ENCODE peak calls at places on chromosomes 13 and 19, in nine cellular contexts. One of them, this sample, is unnamed.

GRCh38 chr13:86725105-86725504 is 925.9 kb upstream of the SLITRK6 start:
- DNase-seq in foreskin fibroblast: no peak
- DNase-seq in AG04450: no peak
- DNase-seq in Calu3: no peak
- DNase-seq in GM12865: no peak
- DNase-seq in esophagus squamous epithelium: no peak
- DNase-seq in fibroblast of mammary gland: no peak
- DNase-seq in endodermal cell: peak
- DNase-seq in AG09319: no peak
- DNase-seq in this sample: no peak

GRCh38 chr19:916645-917322 is 349 bp upstream of the KISS1R start:
- DNase-seq in esophagus squamous epithelium: no peak
- DNase-seq in foreskin fibroblast: no peak
- DNase-seq in Calu3: no peak
- DNase-seq in AG04450: no peak
- DNase-seq in fibroblast of mammary gland: no peak
- DNase-seq in endodermal cell: peak
- DNase-seq in AG09319: no peak
- DNase-seq in GM12865: no peak
- DNase-seq in this sample: no peak

GRCh38 chr19:41321600-41322270 is 11.8 kb downstream of the CCDC97 start:
- DNase-seq in AG04450: no peak
- DNase-seq in endodermal cell: peak
- DNase-seq in fibroblast of mammary gland: peak
- DNase-seq in Calu3: peak
- DNase-seq in foreskin fibroblast: peak
- DNase-seq in GM12865: peak
- DNase-seq in AG09319: peak
- DNase-seq in esophagus squamous epithelium: no peak
- DNase-seq in this sample: no peak

GRCh38 chr13:23985846-23986245 is 88.5 kb upstream of the C1QTNF9B start:
- DNase-seq in AG09319: no peak
- DNase-seq in esophagus squamous epithelium: no peak
- DNase-seq in GM12865: no peak
- DNase-seq in AG04450: no peak
- DNase-seq in foreskin fibroblast: no peak
- DNase-seq in fibroblast of mammary gland: no peak
- DNase-seq in endodermal cell: no peak
- DNase-seq in Calu3: no peak
- DNase-seq in this sample: no peak

GRCh38 chr13:33109319-33109718 is 93.1 kb downstream of the KL start:
- DNase-seq in esophagus squamous epithelium: no peak
- DNase-seq in AG04450: no peak
- DNase-seq in GM12865: peak
- DNase-seq in foreskin fibroblast: peak
- DNase-seq in Calu3: no peak
- DNase-seq in endodermal cell: no peak
- DNase-seq in fibroblast of mammary gland: peak
- DNase-seq in AG09319: no peak
- DNase-seq in this sample: no peak

GRCh38 chr13:66171821-66172220 is 1058.3 kb downstream of the PCDH9 start:
- DNase-seq in esophagus squamous epithelium: no peak
- DNase-seq in endodermal cell: no peak
- DNase-seq in Calu3: no peak
- DNase-seq in GM12865: no peak
- DNase-seq in foreskin fibroblast: no peak
- DNase-seq in AG04450: no peak
- DNase-seq in fibroblast of mammary gland: no peak
- DNase-seq in AG09319: no peak
- DNase-seq in this sample: no peak

GRCh38 chr19:35869327-35870123 is 1.2 kb downstream of the APLP1 start:
- DNase-seq in endodermal cell: peak
- DNase-seq in GM12865: peak
- DNase-seq in fibroblast of mammary gland: peak
- DNase-seq in foreskin fibroblast: peak
- DNase-seq in Calu3: peak
- DNase-seq in esophagus squamous epithelium: no peak
- DNase-seq in AG09319: no peak
- DNase-seq in AG04450: no peak
- DNase-seq in this sample: no peak

GRCh38 chr13:77874406-77874805 is 44.2 kb downstream of the EDNRB start:
- DNase-seq in fibroblast of mammary gland: peak
- DNase-seq in AG09319: no peak
- DNase-seq in foreskin fibroblast: peak
- DNase-seq in esophagus squamous epithelium: no peak
- DNase-seq in endodermal cell: no peak
- DNase-seq in GM12865: no peak
- DNase-seq in AG04450: peak
- DNase-seq in Calu3: no peak
- DNase-seq in this sample: no peak

GRCh38 chr13:43058318-43058674 is 34.9 kb downstream of the DNAJC15 start:
- DNase-seq in AG09319: peak
- DNase-seq in GM12865: no peak
- DNase-seq in esophagus squamous epithelium: no peak
- DNase-seq in foreskin fibroblast: peak
- DNase-seq in Calu3: peak
- DNase-seq in endodermal cell: peak
- DNase-seq in AG04450: no peak
- DNase-seq in fibroblast of mammary gland: peak
- DNase-seq in this sample: no peak

GRCh38 chr19:11674067-11674492 is 64.7 kb downstream of the ZNF823 start:
- DNase-seq in endodermal cell: no peak
- DNase-seq in Calu3: no peak
- DNase-seq in AG09319: no peak
- DNase-seq in foreskin fibroblast: no peak
- DNase-seq in esophagus squamous epithelium: no peak
- DNase-seq in fibroblast of mammary gland: no peak
- DNase-seq in GM12865: no peak
- DNase-seq in AG04450: no peak
- DNase-seq in this sample: no peak

GRCh38 chr13:44899967-44900366 is 89.3 kb downstream of the NUFIP1 start:
- DNase-seq in Calu3: no peak
- DNase-seq in endodermal cell: no peak
- DNase-seq in fibroblast of mammary gland: no peak
- DNase-seq in AG09319: no peak
- DNase-seq in GM12865: no peak
- DNase-seq in AG04450: no peak
- DNase-seq in foreskin fibroblast: no peak
- DNase-seq in esophagus squamous epithelium: no peak
- DNase-seq in this sample: no peak

GRCh38 chr13:98050041-98050466 is 92.8 kb upstream of the FARP1 start:
- DNase-seq in endodermal cell: no peak
- DNase-seq in AG09319: no peak
- DNase-seq in fibroblast of mammary gland: peak
- DNase-seq in esophagus squamous epithelium: no peak
- DNase-seq in Calu3: peak
- DNase-seq in foreskin fibroblast: peak
- DNase-seq in GM12865: no peak
- DNase-seq in AG04450: no peak
- DNase-seq in this sample: no peak

GRCh38 chr13:101202590-101202989 is 213.7 kb downstream of the NALCN start:
- DNase-seq in endodermal cell: peak
- DNase-seq in fibroblast of mammary gland: no peak
- DNase-seq in AG04450: no peak
- DNase-seq in foreskin fibroblast: no peak
- DNase-seq in Calu3: no peak
- DNase-seq in esophagus squamous epithelium: no peak
- DNase-seq in GM12865: no peak
- DNase-seq in AG09319: no peak
- DNase-seq in this sample: no peak

GRCh38 chr13:43766766-43767165 is 20.0 kb downstream of the ENOX1 start:
- DNase-seq in AG09319: no peak
- DNase-seq in endodermal cell: no peak
- DNase-seq in foreskin fibroblast: no peak
- DNase-seq in AG04450: no peak
- DNase-seq in esophagus squamous epithelium: no peak
- DNase-seq in GM12865: no peak
- DNase-seq in Calu3: no peak
- DNase-seq in fibroblast of mammary gland: no peak
- DNase-seq in this sample: no peak

GRCh38 chr19:33460221-33460908 is 61.2 kb downstream of the PEPD start:
- DNase-seq in AG09319: no peak
- DNase-seq in esophagus squamous epithelium: no peak
- DNase-seq in Calu3: no peak
- DNase-seq in foreskin fibroblast: no peak
- DNase-seq in fibroblast of mammary gland: no peak
- DNase-seq in endodermal cell: peak
- DNase-seq in GM12865: no peak
- DNase-seq in AG04450: no peak
- DNase-seq in this sample: no peak

GRCh38 chr13:113404366-113404722 is 40.4 kb upstream of the GRTP1 start:
- DNase-seq in GM12865: no peak
- DNase-seq in endodermal cell: peak
- DNase-seq in AG09319: no peak
- DNase-seq in foreskin fibroblast: no peak
- DNase-seq in fibroblast of mammary gland: no peak
- DNase-seq in Calu3: no peak
- DNase-seq in esophagus squamous epithelium: no peak
- DNase-seq in AG04450: no peak
- DNase-seq in this sample: no peak

GRCh38 chr13:113403255-113404104 is 39.5 kb upstream of the GRTP1 start:
- DNase-seq in esophagus squamous epithelium: no peak
- DNase-seq in Calu3: no peak
- DNase-seq in GM12865: no peak
- DNase-seq in fibroblast of mammary gland: no peak
- DNase-seq in endodermal cell: peak
- DNase-seq in foreskin fibroblast: no peak
- DNase-seq in AG09319: no peak
- DNase-seq in AG04450: no peak
- DNase-seq in this sample: no peak

GRCh38 chr13:113401452-113402415 is 37.8 kb upstream of the GRTP1 start:
- DNase-seq in GM12865: no peak
- DNase-seq in foreskin fibroblast: no peak
- DNase-seq in endodermal cell: peak
- DNase-seq in esophagus squamous epithelium: no peak
- DNase-seq in AG04450: no peak
- DNase-seq in Calu3: no peak
- DNase-seq in AG09319: no peak
- DNase-seq in fibroblast of mammary gland: no peak
- DNase-seq in this sample: no peak

GRCh38 chr13:113400621-113401451 is 36.9 kb upstream of the GRTP1 start:
- DNase-seq in fibroblast of mammary gland: no peak
- DNase-seq in GM12865: no peak
- DNase-seq in AG09319: no peak
- DNase-seq in esophagus squamous epithelium: no peak
- DNase-seq in foreskin fibroblast: peak
- DNase-seq in endodermal cell: no peak
- DNase-seq in Calu3: no peak
- DNase-seq in AG04450: no peak
- DNase-seq in this sample: no peak

DNA sequence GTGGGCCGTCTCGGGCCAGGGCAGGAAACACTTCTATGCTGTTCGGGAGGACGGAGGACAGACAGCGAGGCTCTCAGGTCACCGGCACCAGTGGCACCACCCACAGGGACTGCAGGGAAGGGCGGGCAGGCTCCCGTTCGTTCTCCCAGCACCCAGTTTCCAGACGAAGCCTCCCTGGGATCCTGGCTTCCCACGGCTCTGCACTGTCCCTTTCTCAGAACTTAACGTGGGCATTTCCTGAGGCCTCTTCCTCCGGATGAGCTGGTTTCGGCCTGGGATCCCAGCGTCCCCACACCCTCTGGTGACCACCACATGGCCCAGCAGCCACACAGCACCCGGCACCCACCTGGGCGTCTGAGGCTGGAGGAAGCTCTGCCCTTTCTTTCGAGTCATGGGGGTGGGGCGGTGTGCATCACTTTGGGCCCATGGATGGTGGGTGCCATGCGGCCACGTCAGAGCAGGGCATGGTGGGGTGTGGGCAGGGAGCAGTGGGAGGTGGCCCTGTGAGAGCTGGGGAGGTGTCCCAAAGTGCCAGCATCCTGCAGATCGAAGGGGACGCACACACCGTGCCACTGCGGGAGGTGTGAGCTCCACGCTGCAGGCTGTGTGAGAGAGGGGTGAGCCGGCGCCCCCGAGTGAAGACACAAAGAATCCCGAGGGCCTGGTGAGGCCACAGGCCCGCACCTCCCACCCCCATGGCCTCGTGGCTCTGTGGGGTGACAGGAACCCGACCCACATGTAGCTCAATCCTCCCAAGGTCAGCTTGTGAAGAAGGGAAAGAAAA is 38.7 kb upstream of the GRTP1 start:
- DNase-seq in GM12865: no peak
- DNase-seq in esophagus squamous epithelium: no peak
- DNase-seq in foreskin fibroblast: no peak
- DNase-seq in fibroblast of mammary gland: no peak
- DNase-seq in endodermal cell: peak
- DNase-seq in AG09319: no peak
- DNase-seq in Calu3: no peak
- DNase-seq in AG04450: no peak
- DNase-seq in this sample: no peak
- TF ChIP-seq CTCF in GM12865: no peak
- TF ChIP-seq CTCF in esophagus squamous epithelium: no peak
- TF ChIP-seq CTCF in foreskin fibroblast: no peak
- TF ChIP-seq CTCF in fibroblast of mammary gland: no peak
- TF ChIP-seq CTCF in endodermal cell: peak
- TF ChIP-seq CTCF in AG09319: no peak
- TF ChIP-seq CTCF in Calu3: no peak
- TF ChIP-seq CTCF in AG04450: no peak
- TF ChIP-seq CTCF in this sample: no peak

DNA sequence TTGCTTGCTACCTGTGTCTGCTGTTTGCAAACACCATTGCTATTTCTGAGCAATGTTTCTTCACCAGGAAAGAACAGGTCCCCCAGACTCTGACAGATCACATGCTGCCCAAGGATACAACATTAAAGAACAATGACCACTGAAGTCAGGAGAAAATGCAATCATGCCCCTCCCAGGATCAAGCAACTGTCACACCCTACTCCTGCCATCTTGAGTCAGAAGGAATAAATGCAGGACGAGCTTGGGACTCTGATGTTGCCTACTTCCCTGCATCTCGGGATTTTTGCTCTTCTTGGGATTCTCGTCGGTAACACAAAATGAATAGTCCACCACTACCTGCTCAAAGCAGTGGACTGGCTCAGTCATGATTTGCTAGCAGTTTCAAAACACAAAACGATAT is 490.6 kb downstream of the COG6 start:
- DNase-seq in foreskin fibroblast: no peak
- DNase-seq in fibroblast of mammary gland: no peak
- DNase-seq in AG09319: no peak
- DNase-seq in AG04450: no peak
- DNase-seq in Calu3: no peak
- DNase-seq in GM12865: no peak
- DNase-seq in endodermal cell: peak
- DNase-seq in esophagus squamous epithelium: no peak
- DNase-seq in this sample: no peak
- TF ChIP-seq CTCF in foreskin fibroblast: no peak
- TF ChIP-seq CTCF in fibroblast of mammary gland: no peak
- TF ChIP-seq CTCF in AG09319: no peak
- TF ChIP-seq CTCF in AG04450: no peak
- TF ChIP-seq CTCF in Calu3: no peak
- TF ChIP-seq CTCF in GM12865: no peak
- TF ChIP-seq CTCF in endodermal cell: peak
- TF ChIP-seq CTCF in esophagus squamous epithelium: no peak
- TF ChIP-seq CTCF in this sample: peak

GRCh38 chr19:13133241-13133870 is 15.3 kb downstream of the NACC1 start:
- DNase-seq in esophagus squamous epithelium: no peak
- DNase-seq in GM12865: no peak
- DNase-seq in AG04450: no peak
- DNase-seq in fibroblast of mammary gland: no peak
- DNase-seq in Calu3: no peak
- DNase-seq in endodermal cell: no peak
- DNase-seq in AG09319: no peak
- DNase-seq in foreskin fibroblast: no peak
- DNase-seq in this sample: no peak
- TF ChIP-seq CTCF in esophagus squamous epithelium: no peak
- TF ChIP-seq CTCF in GM12865: no peak
- TF ChIP-seq CTCF in AG04450: no peak
- TF ChIP-seq CTCF in fibroblast of mammary gland: no peak
- TF ChIP-seq CTCF in Calu3: no peak
- TF ChIP-seq CTCF in endodermal cell: no peak
- TF ChIP-seq CTCF in AG09319: no peak
- TF ChIP-seq CTCF in foreskin fibroblast: no peak
- TF ChIP-seq CTCF in this sample: no peak

GRCh38 chr19:31548941-31549340 is 199.7 kb upstream of the TSHZ3 start:
- DNase-seq in fibroblast of mammary gland: peak
- DNase-seq in endodermal cell: peak
- DNase-seq in AG04450: peak
- DNase-seq in AG09319: peak
- DNase-seq in esophagus squamous epithelium: no peak
- DNase-seq in Calu3: no peak
- DNase-seq in foreskin fibroblast: peak
- DNase-seq in GM12865: no peak
- DNase-seq in this sample: no peak
- TF ChIP-seq CTCF in fibroblast of mammary gland: peak
- TF ChIP-seq CTCF in endodermal cell: peak
- TF ChIP-seq CTCF in AG04450: peak
- TF ChIP-seq CTCF in AG09319: peak
- TF ChIP-seq CTCF in esophagus squamous epithelium: peak
- TF ChIP-seq CTCF in Calu3: no peak
- TF ChIP-seq CTCF in foreskin fibroblast: peak
- TF ChIP-seq CTCF in GM12865: no peak
- TF ChIP-seq CTCF in this sample: peak

This sample was measured in D721Med.